ENCODE peak calls at places on chromosomes 13 and 19, in five cellular contexts. K is psoas muscle, J is sigmoid colon, E is adrenal gland, U is ascending aorta. O is an unnamed sample.

GRCh38 chr19:50331187-50332013 is 2.2 kb upstream of the KCNC3 start:
- DNase-seq in K (no peak), J (no peak), E (no peak), U (no peak), O (no peak)

GRCh38 chr13:33284016-33284415 is 1.5 kb downstream of the STARD13 start:
- DNase-seq in K (no peak), J (no peak), E (no peak), U (no peak), O (no peak)

GRCh38 chr13:113657851-113658741 is at the start of gene ATP4B:
- DNase-seq in K (no peak), J (peak; percentile 40), E (no peak), U (peak; percentile 51), O (no peak)

GRCh38 chr13:21395953-21396352 is 63.1 kb downstream of the ZDHHC20 start:
- DNase-seq in K (no peak), J (no peak), E (no peak), U (no peak), O (no peak)

GRCh38 chr19:11087870-11088507 is 1.3 kb upstream of the LDLR start:
- DNase-seq in K (no peak), J (no peak), E (no peak), U (no peak), O (no peak)

GRCh38 chr19:17243340-17243853 is 2.3 kb downstream of the NR2F6 start:
- DNase-seq in K (no peak), J (no peak), E (no peak), U (no peak), O (no peak)

GRCh38 chr13:50780201-50781015 is 63.1 kb downstream of the DLEU7 start:
- DNase-seq in K (no peak), J (no peak), E (no peak), U (no peak), O (no peak)

GRCh38 chr13:76216729-76217128 is 580.6 kb downstream of the LMO7 start:
- DNase-seq in K (no peak), J (no peak), E (no peak), U (no peak), O (no peak)

GRCh38 chr19:40756502-40757110 is 5.6 kb downstream of the SNRPA start:
- DNase-seq in K (no peak), J (no peak), E (no peak), U (no peak), O (no peak)

GRCh38 chr13:80881495-80882482 is 540.9 kb upstream of the SPRY2 start:
- DNase-seq in K (no peak), J (no peak), E (no peak), U (no peak), O (no peak)

GRCh38 chr13:39777527-39778061 is 122.1 kb downstream of the COG6 start:
- DNase-seq in K (no peak), J (no peak), E (no peak), U (no peak), O (no peak)

GRCh38 chr19:50710094-50710493 is 9.5 kb downstream of the SHANK1 start:
- DNase-seq in K (no peak), J (no peak), E (no peak), U (no peak), O (no peak)

GRCh38 chr13:50712882-50713281 is 130.6 kb downstream of the DLEU7 start:
- DNase-seq in K (no peak), J (no peak), E (no peak), U (no peak), O (no peak)

GRCh38 chr13:91247768-91248167 is 99.7 kb upstream of the MIR17HG start:
- DNase-seq in K (no peak), J (no peak), E (no peak), U (no peak), O (no peak)
- TF ChIP-seq CTCF in K (peak; percentile 11), J (no peak), E (no peak), U (no peak), O (no peak)

GRCh38 chr19:47003611-47003935 is 16.1 kb upstream of the NPAS1 start:
- DNase-seq in K (no peak), J (no peak), E (no peak), U (no peak), O (no peak)

GRCh38 chr19:47004012-47004465 is 15.6 kb upstream of the NPAS1 start:
- DNase-seq in K (no peak), J (no peak), E (no peak), U (no peak), O (no peak)

GRCh38 chr19:47001584-47001983 is 18.1 kb upstream of the NPAS1 start:
- DNase-seq in K (no peak), J (no peak), E (no peak), U (no peak), O (no peak)

GRCh38 chr19:47002853-47003610 is 16.6 kb upstream of the NPAS1 start:
- DNase-seq in K (no peak), J (no peak), E (no peak), U (no peak), O (no peak)

DNA sequence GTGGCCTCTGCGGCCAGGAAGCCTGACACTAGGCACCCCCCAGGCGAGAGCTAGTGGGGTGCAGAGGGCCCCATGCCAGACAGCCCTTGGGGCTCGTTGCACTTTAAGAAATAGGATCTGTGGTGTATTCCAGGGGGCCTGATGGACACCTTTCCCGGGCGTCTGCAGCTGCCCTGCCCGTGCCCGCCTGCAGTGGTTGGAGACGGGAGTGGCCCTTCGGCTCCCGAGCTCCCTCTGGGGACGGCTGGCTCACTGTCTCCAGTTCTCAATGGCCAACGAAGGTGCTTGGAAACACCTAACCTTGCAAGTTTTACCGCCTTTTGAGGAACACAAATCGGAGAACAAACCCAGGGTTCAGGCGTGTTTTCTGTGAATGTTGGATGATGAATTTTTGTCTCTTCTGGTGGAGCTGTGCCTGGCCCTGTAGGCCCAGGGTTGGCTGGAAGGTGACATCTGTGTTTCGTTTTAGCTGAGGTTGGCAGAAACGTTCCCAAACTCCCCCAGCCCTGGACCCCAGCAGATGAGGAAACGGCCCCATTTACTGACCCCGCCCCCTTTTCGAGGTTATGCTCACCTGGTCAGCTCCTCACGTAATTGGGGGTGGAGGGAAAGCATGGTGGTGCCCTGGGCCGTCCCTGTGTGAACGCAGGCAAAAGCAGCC is 17.4 kb upstream of the NPAS1 start:
- DNase-seq in K (no peak), J (no peak), E (no peak), U (no peak), O (no peak)
- TF ChIP-seq CTCF in K (peak; percentile 43), J (no peak), E (no peak), U (no peak), O (no peak)

GRCh38 chr19:972281-972680 is 11.9 kb upstream of the WDR18 start:
- DNase-seq in K (no peak), J (no peak), E (no peak), U (no peak), O (no peak)

GRCh38 chr19:973726-974563 is 10.2 kb upstream of the WDR18 start:
- DNase-seq in K (no peak), J (no peak), E (no peak), U (no peak), O (no peak)

GRCh38 chr19:971795-972194 is 12.3 kb upstream of the WDR18 start:
- DNase-seq in K (no peak), J (no peak), E (no peak), U (no peak), O (no peak)

GRCh38 chr19:974564-975257 is 9.4 kb upstream of the WDR18 start:
- DNase-seq in K (no peak), J (no peak), E (no peak), U (no peak), O (no peak)

GRCh38 chr19:970695-971094 is 13.4 kb upstream of the WDR18 start:
- DNase-seq in K (no peak), J (no peak), E (no peak), U (no peak), O (no peak)
- TF ChIP-seq CTCF in K (peak; percentile 41), J (no peak), E (no peak), U (no peak), O (no peak)

GRCh38 chr19:628168-628567 is 5.2 kb downstream of the POLRMT start:
- DNase-seq in K (no peak), J (no peak), E (no peak), U (no peak), O (no peak)
- TF ChIP-seq CTCF in K (no peak), J (no peak), E (no peak), U (no peak), O (no peak)

GRCh38 chr19:13090511-13091231 is 12.0 kb downstream of the LYL1 start:
- DNase-seq in K (no peak), J (no peak), E (no peak), U (peak; percentile 63), O (no peak)

GRCh38 chr19:13089857-13090507 is 12.7 kb downstream of the LYL1 start:
- DNase-seq in K (no peak), J (no peak), E (no peak), U (peak; percentile 63), O (no peak)

GRCh38 chr19:13087795-13088537 is 14.7 kb downstream of the LYL1 start:
- DNase-seq in K (no peak), J (no peak), E (no peak), U (peak; percentile 64), O (no peak)

GRCh38 chr19:13087295-13087694 is 15.4 kb downstream of the LYL1 start:
- DNase-seq in K (no peak), J (no peak), E (no peak), U (peak; percentile 62), O (no peak)

GRCh38 chr19:13089139-13089856 is 13.4 kb downstream of the LYL1 start:
- DNase-seq in K (no peak), J (no peak), E (no peak), U (peak; percentile 68), O (no peak)
- TF ChIP-seq CTCF in K (no peak), J (no peak), E (no peak), U (no peak), O (no peak)

GRCh38 chr19:33797821-33798633 is 1.4 kb downstream of the KCTD15 start:
- DNase-seq in K (peak; percentile 55), J (peak; percentile 81), E (peak; percentile 35), U (peak; percentile 75), O (no peak)
- TF ChIP-seq CTCF in K (no peak), J (no peak), E (no peak), U (no peak), O (no peak)

GRCh38 chr13:20206065-20206725 is 13.5 kb upstream of the GJB2 start:
- DNase-seq in K (no peak), J (no peak), E (no peak), U (no peak), O (no peak)
- TF ChIP-seq CTCF in K (no peak), J (no peak), E (no peak), U (no peak), O (no peak)

O was measured in omental fat pad.